ENCODE peak calls at places on chromosomes 7 and 10, in four cellular contexts. F is OCI-LY7, P is GM12878, Q is keratinocyte. S is an unnamed sample. For H3K9me3 and H3K79me2, the result is how much of the 10 kb centered on the place peaks cover.

GRCh38 chr7:137146552-137146961 is 197.0 kb downstream of the PTN start:
- DNase-seq in F (no peak), P (no peak), Q (no peak), S (no peak)

GRCh38 chr7:108294595-108294994 is 161.6 kb downstream of the NRCAM start:
- DNase-seq in F (peak), P (no peak), Q (no peak), S (no peak)

GRCh38 chr7:5656233-5656632 is 125.2 kb downstream of the RNF216 start:
- DNase-seq in F (no peak), P (no peak), Q (no peak), S (no peak)

GRCh38 chr7:45696476-45696875 is 122.3 kb downstream of the ADCY1 start:
- DNase-seq in F (no peak), P (no peak), Q (no peak), S (no peak)

GRCh38 chr7:112362796-112363195 is 87.5 kb upstream of the IFRD1 start:
- DNase-seq in F (no peak), P (no peak), Q (no peak), S (no peak)

GRCh38 chr10:132118366-132118765 is 52.6 kb downstream of the JAKMIP3 start:
- DNase-seq in F (no peak), P (no peak), Q (no peak), S (no peak)

GRCh38 chr10:112628951-112629604 is 182.1 kb downstream of the VTI1A start:
- DNase-seq in F (no peak), P (no peak), Q (no peak), S (no peak)

GRCh38 chr10:71638577-71639411 is 80.8 kb downstream of the C10orf105 start:
- DNase-seq in F (peak), P (no peak), Q (no peak), S (no peak)

GRCh38 chr10:60175418-60175817 is 214.3 kb downstream of the ANK3 start:
- DNase-seq in F (no peak), P (no peak), Q (no peak), S (no peak)

GRCh38 chr10:77541944-77542343 is 95.7 kb downstream of the KCNMA1 start:
- DNase-seq in F (no peak), P (no peak), Q (no peak), S (peak)

GRCh38 chr7:101792051-101792651 is 25.3 kb upstream of the CUX1 start:
- DNase-seq in F (no peak), P (no peak), Q (peak), S (no peak)

GRCh38 chr7:157797361-157797760 is 460.6 kb downstream of the DNAJB6 start:
- DNase-seq in F (no peak), P (no peak), Q (no peak), S (no peak)

GRCh38 chr7:157800281-157800680 is 463.5 kb downstream of the DNAJB6 start:
- DNase-seq in F (no peak), P (no peak), Q (no peak), S (no peak)

GRCh38 chr7:157796846-157797245 is 460.0 kb downstream of the DNAJB6 start:
- DNase-seq in F (no peak), P (no peak), Q (no peak), S (no peak)

GRCh38 chr7:157801109-157801508 is 464.3 kb downstream of the DNAJB6 start:
- DNase-seq in F (no peak), P (no peak), Q (no peak), S (no peak)

DNA sequence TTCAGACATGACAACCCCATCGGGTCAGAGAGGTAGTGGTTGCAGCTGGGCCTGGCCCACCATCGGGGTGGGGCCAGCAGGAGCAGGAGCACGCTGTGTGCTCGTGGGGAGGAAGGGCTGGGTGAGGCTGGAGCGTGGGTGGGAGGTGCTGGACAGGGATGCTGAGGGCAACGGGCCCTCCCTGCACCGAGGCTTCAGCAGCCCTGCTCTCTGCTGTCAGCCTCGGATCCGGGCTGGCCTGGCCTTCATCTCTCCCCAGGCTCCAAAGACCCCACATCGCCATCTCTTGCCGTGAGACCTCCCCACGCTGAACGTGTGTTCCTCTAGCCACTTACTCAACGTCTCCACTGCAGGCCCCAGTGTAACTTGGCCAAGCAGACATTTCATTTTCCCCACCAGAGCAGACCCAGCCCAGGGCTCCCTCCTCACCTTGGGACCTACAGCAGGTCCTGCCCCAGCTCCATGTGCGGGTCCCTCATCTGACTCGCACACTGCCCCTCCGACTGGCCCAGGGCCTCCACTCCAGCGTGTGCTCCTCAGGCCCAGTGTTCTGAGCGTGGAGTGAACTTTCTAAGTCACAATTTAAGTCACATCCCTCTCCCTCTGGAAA is 462.4 kb downstream of the DNAJB6 start:
- DNase-seq in F (no peak), P (no peak), Q (no peak), S (no peak)
- H3K9me3 ChIP-seq in F (under half), P (under half), Q (under half), S (under half)

GRCh38 chr7:23431596-23432284 is 38.6 kb downstream of the IGF2BP3 start:
- DNase-seq in F (peak), P (no peak), Q (no peak), S (no peak)

GRCh38 chr7:23422904-23423303 is 47.4 kb downstream of the IGF2BP3 start:
- DNase-seq in F (no peak), P (no peak), Q (no peak), S (no peak)

GRCh38 chr7:23422384-23422783 is 47.9 kb downstream of the IGF2BP3 start:
- DNase-seq in F (no peak), P (no peak), Q (no peak), S (no peak)

GRCh38 chr7:23430902-23431259 is 39.4 kb downstream of the IGF2BP3 start:
- DNase-seq in F (no peak), P (no peak), Q (no peak), S (no peak)

GRCh38 chr7:23426876-23427275 is 43.4 kb downstream of the IGF2BP3 start:
- DNase-seq in F (no peak), P (no peak), Q (no peak), S (no peak)
- H3K79me2 ChIP-seq in F (under half), P (half or more), Q (under half), S (under half)

GRCh38 chr10:130659528-130659927 is 523.3 kb downstream of the GLRX3 start:
- DNase-seq in F (no peak), P (no peak), Q (no peak), S (no peak)
- H3K9me3 ChIP-seq in F (under half), P (under half), Q (under half), S (under half)

DNA sequence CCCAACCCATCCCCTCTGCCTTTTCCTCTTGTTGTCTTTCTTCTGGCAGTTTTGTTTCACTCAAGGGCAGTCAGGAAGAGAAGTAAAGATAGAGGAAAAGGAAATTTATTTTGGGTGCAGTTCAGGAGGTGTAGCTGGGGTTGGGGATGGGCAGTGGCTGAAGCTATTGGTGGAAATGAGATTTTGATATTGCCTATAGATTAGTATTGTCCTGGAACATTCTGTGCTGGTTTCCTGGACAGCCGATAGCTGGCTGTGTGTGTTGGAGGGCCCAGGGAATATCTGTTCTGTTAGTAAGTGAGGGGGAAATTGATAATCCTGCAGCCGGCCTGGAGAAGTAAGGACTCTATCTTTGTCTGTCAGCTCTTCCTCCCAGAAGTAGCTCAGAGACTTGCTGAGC is 107.8 kb downstream of the AUTS2 start:
- DNase-seq in F (no peak), P (no peak), Q (no peak), S (no peak)
- H3K79me2 ChIP-seq in F (half or more), P (under half), Q (under half), S (half or more)

GRCh38 chr10:37549054-37549453 is 308.4 kb downstream of the ZNF248 start:
- DNase-seq in F (no peak), P (no peak), Q (no peak), S (no peak)
- H3K9me3 ChIP-seq in F (under half), P (under half), Q (under half), S (under half)

GRCh38 chr7:129919492-129919891 is 33.3 kb downstream of the UBE2H start:
- DNase-seq in F (no peak), P (no peak), Q (no peak), S (no peak)
- H3K79me2 ChIP-seq in F (under half), P (under half), Q (half or more), S (under half)

GRCh38 chr7:41316410-41316809 is 386.5 kb downstream of the INHBA start:
- DNase-seq in F (no peak), P (no peak), Q (no peak), S (no peak)

GRCh38 chr7:41311301-41311700 is 391.6 kb downstream of the INHBA start:
- DNase-seq in F (no peak), P (no peak), Q (no peak), S (no peak)

GRCh38 chr7:41312235-41312634 is 390.7 kb downstream of the INHBA start:
- DNase-seq in F (no peak), P (no peak), Q (no peak), S (no peak)

GRCh38 chr7:41315764-41316163 is 387.1 kb downstream of the INHBA start:
- DNase-seq in F (no peak), P (no peak), Q (no peak), S (no peak)

DNA sequence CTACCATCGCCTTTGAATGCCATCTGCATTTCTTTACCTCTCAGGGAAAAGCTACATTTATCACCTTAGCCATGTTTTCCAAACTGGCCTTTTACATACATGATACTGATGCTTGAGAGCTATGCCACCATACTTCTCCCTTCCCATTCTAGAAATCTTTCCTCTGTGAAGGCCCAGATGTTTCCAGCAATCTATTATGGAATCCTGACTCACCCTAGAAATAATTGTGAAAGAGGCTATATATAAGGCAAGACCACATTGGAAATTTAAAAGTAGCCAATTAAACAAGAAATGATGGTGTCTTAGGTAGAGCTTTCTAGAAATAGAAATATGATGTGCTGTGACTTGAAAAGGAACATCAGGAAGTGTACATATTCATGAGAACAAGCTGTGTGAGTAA is 389.7 kb downstream of the INHBA start:
- DNase-seq in F (no peak), P (no peak), Q (no peak), S (no peak)
- H3K9me3 ChIP-seq in F (under half), P (under half), Q (under half), S (under half)

GRCh38 chr7:29976673-29977072 is 12.9 kb downstream of the SCRN1 start:
- DNase-seq in F (no peak), P (no peak), Q (no peak), S (no peak)

GRCh38 chr7:29977926-29978652 is 11.5 kb downstream of the SCRN1 start:
- DNase-seq in F (peak), P (no peak), Q (no peak), S (peak)

GRCh38 chr7:29976265-29976664 is 13.3 kb downstream of the SCRN1 start:
- DNase-seq in F (no peak), P (no peak), Q (no peak), S (no peak)

GRCh38 chr7:29975564-29975963 is 14.0 kb downstream of the SCRN1 start:
- DNase-seq in F (no peak), P (no peak), Q (no peak), S (no peak)

GRCh38 chr7:29980151-29980550 is 9.4 kb downstream of the SCRN1 start:
- DNase-seq in F (no peak), P (no peak), Q (no peak), S (no peak)
- H3K79me2 ChIP-seq in F (half or more), P (under half), Q (half or more), S (under half)

DNA sequence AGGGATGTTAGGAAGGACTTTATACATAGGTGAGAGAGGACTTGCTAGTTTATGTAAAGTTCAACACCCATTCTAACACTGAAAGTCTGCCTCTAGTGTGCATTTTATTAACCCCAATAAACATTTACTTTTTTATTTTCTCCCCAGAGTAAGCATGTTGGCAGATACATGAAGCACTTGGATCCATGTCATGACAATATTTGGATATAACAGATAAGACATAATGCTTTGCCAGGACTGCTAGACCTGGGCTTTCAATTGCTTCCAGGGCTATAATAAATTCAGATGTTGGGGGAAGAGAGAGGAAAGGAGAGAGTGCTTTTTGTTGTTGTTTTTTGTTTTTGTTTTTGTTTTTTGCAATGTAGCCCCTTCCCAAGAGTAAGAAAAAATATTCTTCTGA is 269.3 kb upstream of the LRRTM3 start:
- DNase-seq in F (no peak), P (no peak), Q (no peak), S (no peak)
- H3K9me3 ChIP-seq in F (under half), P (under half), Q (under half), S (under half)

GRCh38 chr10:70321233-70321632 is 37.4 kb upstream of the NPFFR1 start:
- DNase-seq in F (no peak), P (no peak), Q (no peak), S (no peak)
- H3K79me2 ChIP-seq in F (under half), P (under half), Q (under half), S (under half)